ENCODE peak calls at places on chromosome 11, in seven cellular contexts. D is WTC11, Y is K562, X is HEK293T, K is H1, J is HepG2, B is GM12878. A is an unnamed sample.

GRCh38 chr11:126032374-126032773 is 30.3 kb downstream of the CDON start:
- DNase-seq in D (no peak), Y (no peak), X (no peak), K (no peak), J (no peak), B (no peak), A (no peak)

GRCh38 chr11:126307706-126308105 is 3.8 kb downstream of the DCPS start:
- DNase-seq in D (peak), Y (no peak), X (peak), K (no peak), J (peak), B (no peak), A (no peak)

GRCh38 chr11:28777126-28777525 is 668.9 kb downstream of the METTL15 start:
- DNase-seq in D (no peak), Y (no peak), X (no peak), K (no peak), J (no peak), B (no peak), A (no peak)

GRCh38 chr11:64590763-64591221 is at the start of gene SLC22A12:
- DNase-seq in D (no peak), Y (no peak), X (no peak), K (no peak), J (no peak), B (no peak), A (no peak)

GRCh38 chr11:122803306-122803705 is 35.0 kb upstream of the CRTAM start:
- DNase-seq in D (no peak), Y (no peak), X (no peak), K (no peak), J (no peak), B (no peak), A (no peak)

GRCh38 chr11:126538071-126538470 is 182.6 kb downstream of the ST3GAL4 start:
- DNase-seq in D (no peak), Y (no peak), X (no peak), K (no peak), J (no peak), B (no peak), A (no peak)

GRCh38 chr11:130449246-130449990 is 973 bp downstream of the ADAMTS15 start:
- DNase-seq in D (peak), Y (no peak), X (no peak), K (no peak), J (no peak), B (no peak), A (no peak)

GRCh38 chr11:122779047-122779629 is 59.2 kb upstream of the CRTAM start:
- DNase-seq in D (no peak), Y (no peak), X (no peak), K (no peak), J (no peak), B (no peak), A (no peak)

GRCh38 chr11:22920939-22921565 is 60.8 kb upstream of the CCDC179 start:
- DNase-seq in D (peak), Y (no peak), X (peak), K (peak), J (peak), B (no peak), A (no peak)

GRCh38 chr11:19389787-19390303 is 149.1 kb upstream of the E2F8 start:
- DNase-seq in D (no peak), Y (no peak), X (no peak), K (no peak), J (peak), B (no peak), A (no peak)

GRCh38 chr11:64626637-64627036 is 35.6 kb downstream of the SLC22A12 start:
- DNase-seq in D (no peak), Y (no peak), X (no peak), K (no peak), J (no peak), B (no peak), A (no peak)

GRCh38 chr11:94315664-94316063 is 11.3 kb downstream of the IZUMO1R start:
- DNase-seq in D (no peak), Y (no peak), X (no peak), K (no peak), J (no peak), B (no peak), A (no peak)

DNA sequence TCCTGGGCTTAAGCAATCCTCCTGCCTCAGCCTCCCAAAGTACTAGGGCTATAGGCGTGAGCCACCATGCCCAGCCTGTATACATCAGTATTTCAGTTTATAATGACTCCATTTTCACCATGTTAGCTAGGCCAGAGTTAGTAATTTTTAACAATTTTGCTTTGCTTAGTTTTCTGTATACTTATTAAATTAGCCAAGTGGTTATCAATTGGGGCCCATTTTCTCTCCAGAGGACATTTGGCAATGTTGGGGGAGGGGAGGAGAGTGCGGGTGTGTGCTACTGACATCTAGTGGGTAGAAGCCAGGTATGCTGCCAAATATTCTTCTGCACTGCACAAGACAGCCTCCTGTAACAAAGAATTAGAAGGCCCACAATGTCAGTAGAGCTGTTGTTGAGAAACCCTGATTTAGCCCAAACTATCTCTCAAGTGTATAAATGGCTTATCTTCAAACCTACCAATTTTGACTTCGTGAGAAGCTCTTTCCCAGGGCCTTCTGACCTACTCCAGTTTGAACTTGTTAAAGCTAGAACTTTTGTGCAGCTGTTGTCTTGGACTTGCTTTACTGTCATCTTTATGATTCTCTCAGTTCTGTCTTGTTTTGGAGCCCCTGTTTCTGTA is 7.5 kb downstream of the USP47 start:
- DNase-seq in D (peak), Y (peak), X (peak), K (no peak), J (peak), B (peak), A (peak)
- TF ChIP-seq SP1 in D (no peak), Y (no peak), X (no peak), K (no peak), J (no peak), B (no peak), A (no peak)

DNA sequence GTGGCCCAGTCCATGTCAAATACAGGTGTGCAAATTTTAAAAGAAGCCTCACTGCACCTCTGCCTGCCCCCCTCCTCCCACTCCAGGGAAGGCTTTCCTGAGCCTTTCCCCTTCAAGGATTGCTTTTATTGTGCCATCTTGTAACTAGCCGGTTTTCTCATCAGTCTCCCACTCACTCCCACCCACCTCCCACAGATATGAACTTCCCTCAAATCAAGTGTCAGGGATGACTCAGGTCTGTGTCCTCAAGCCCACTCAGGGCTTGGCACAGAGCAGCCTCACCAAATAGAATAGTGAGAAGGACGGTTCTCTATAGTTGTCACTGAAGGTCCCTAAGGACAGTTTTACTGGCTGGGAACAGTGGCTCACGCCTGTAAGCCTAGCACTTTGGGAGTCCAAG is 43.0 kb downstream of the THAP12 start:
- DNase-seq in D (no peak), Y (no peak), X (no peak), K (no peak), J (no peak), B (no peak), A (no peak)
- TF ChIP-seq SP1 in D (no peak), Y (no peak), X (no peak), K (no peak), J (no peak), B (no peak), A (no peak)

GRCh38 chr11:6219359-6219758 is 14.0 kb downstream of the C11orf42 start:
- DNase-seq in D (no peak), Y (no peak), X (no peak), K (no peak), J (no peak), B (no peak), A (no peak)
- TF ChIP-seq SP1 in D (no peak), Y (no peak), X (no peak), K (no peak), J (no peak), B (no peak), A (no peak)

GRCh38 chr11:132648841-132649240 is 883.5 kb downstream of the OPCML start:
- DNase-seq in D (no peak), Y (no peak), X (no peak), K (no peak), J (no peak), B (no peak), A (no peak)
- TF ChIP-seq SP1 in D (no peak), Y (no peak), X (no peak), K (no peak), J (no peak), B (no peak), A (no peak)

DNA sequence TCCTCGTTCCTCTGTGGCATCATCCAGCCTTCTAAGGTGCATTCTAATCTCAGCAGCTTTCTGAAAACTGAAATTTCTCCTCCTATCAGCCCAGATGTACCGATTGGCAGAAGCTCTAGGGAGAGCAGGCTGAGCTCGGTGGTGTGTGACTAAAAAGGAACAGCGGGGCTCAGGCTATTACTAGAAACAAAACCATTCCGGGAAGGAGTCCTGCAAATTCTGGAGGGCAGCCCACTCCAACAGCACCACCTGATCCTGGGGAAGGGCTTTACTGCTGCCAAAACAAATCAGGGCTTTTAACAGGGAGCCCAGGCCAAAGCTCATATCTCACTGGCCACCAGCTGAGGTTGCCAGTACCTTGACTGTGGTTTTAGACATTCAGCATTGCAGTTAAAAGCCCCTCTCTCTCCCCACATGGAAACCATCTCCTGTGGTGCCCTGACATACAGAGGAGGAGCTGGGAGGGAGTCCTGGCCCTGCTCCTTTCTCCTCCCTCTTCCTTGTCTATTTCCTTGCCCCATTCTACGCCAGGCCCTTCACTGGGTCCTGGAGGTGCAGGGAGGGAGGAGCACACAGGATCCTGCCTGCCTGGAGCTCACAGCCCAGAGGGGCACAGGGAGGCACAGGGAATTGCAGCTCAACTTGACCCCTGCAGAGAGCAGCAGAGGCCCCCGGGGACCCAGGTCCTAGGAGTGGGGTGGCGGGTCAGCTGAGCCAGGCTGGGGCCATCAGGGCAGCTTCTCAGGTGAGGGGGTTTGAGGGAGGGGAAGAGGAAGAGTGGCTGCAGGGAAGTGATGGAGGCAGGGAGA is 889 bp downstream of the PLAAT4 start:
- DNase-seq in D (no peak), Y (no peak), X (no peak), K (no peak), J (no peak), B (no peak), A (no peak)
- TF ChIP-seq SP1 in D (no peak), Y (no peak), X (no peak), K (no peak), J (no peak), B (no peak), A (no peak)

DNA sequence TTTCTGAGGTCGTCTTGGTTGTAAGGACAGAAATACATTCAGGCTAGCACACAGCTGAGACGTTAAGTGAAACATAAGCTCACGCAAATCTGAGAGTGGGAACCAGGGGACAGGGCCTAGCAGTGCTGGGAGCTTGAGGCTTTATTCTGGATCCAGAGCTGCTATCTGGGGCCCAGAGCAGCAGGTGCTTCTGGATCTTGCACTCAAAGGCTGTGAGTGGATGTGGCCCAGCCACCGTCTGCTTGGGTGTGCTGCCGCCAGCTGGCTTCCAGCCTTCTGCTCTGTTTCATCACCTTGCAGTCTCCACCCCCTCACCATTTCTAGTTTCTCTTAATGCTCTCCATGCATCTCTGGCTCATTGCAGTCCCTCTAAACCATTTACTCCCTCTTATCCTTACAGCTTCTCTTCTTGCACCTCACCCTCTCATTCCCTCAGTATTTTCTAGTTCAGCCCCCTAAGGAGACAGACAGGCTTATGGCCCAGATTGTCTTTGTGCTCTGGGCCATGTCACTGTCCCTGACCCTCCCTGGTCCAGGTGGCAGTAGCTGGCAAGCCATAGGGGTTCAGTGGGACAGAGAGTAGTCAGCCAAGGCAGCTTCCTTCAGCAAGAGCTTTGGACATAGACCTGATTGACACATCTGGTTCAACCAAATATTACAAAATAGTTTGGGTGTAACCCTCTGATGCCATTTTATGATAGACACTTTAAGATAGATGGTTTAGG is 53.7 kb downstream of the NCAM1 start:
- DNase-seq in D (no peak), Y (no peak), X (peak), K (no peak), J (no peak), B (no peak), A (no peak)
- TF ChIP-seq SP1 in D (no peak), Y (no peak), X (no peak), K (no peak), J (no peak), B (no peak), A (no peak)